ENCODE peak calls at places on chromosomes 16 and 17, in five cellular contexts. One of them, this sample, is unnamed.

GRCh38 chr17:36641331-36641876 is 40.0 kb downstream of the MRM1 start:
- DNase-seq in lung: no peak
- DNase-seq in HFFc6: no peak
- DNase-seq in CD8-positive, alpha-beta T cell: no peak
- DNase-seq in GOT3: no peak
- DNase-seq in this sample: no peak

GRCh38 chr16:27123795-27124194 is 57.1 kb downstream of the C16orf82 start:
- DNase-seq in HFFc6: no peak
- DNase-seq in CD8-positive, alpha-beta T cell: no peak
- DNase-seq in GOT3: no peak
- DNase-seq in lung: no peak
- DNase-seq in this sample: no peak

GRCh38 chr16:1678500-1679098 is 520 bp downstream of the JPT2 start:
- DNase-seq in lung: peak; percentile 38
- DNase-seq in GOT3: no peak
- DNase-seq in HFFc6: peak; percentile 18
- DNase-seq in CD8-positive, alpha-beta T cell: peak; percentile 63
- DNase-seq in this sample: peak; percentile 68

GRCh38 chr16:31365131-31365865 is 10.3 kb downstream of the ITGAX start:
- DNase-seq in lung: no peak
- DNase-seq in CD8-positive, alpha-beta T cell: no peak
- DNase-seq in HFFc6: no peak
- DNase-seq in GOT3: no peak
- DNase-seq in this sample: no peak

GRCh38 chr16:87924041-87924851 is 12.1 kb downstream of the CA5A start:
- DNase-seq in lung: no peak
- DNase-seq in GOT3: no peak
- DNase-seq in HFFc6: no peak
- DNase-seq in CD8-positive, alpha-beta T cell: no peak
- DNase-seq in this sample: no peak

GRCh38 chr16:50991006-50991405 is 160.1 kb downstream of the SALL1 start:
- DNase-seq in HFFc6: no peak
- DNase-seq in CD8-positive, alpha-beta T cell: no peak
- DNase-seq in GOT3: no peak
- DNase-seq in lung: no peak
- DNase-seq in this sample: no peak

GRCh38 chr17:48756816-48757215 is 28.3 kb upstream of the HOXB13 start:
- DNase-seq in HFFc6: no peak
- DNase-seq in CD8-positive, alpha-beta T cell: no peak
- DNase-seq in lung: no peak
- DNase-seq in GOT3: no peak
- DNase-seq in this sample: no peak

GRCh38 chr16:10988879-10989278 is 44.5 kb downstream of the CLEC16A start:
- DNase-seq in lung: no peak
- DNase-seq in GOT3: no peak
- DNase-seq in HFFc6: no peak
- DNase-seq in CD8-positive, alpha-beta T cell: no peak
- DNase-seq in this sample: no peak

GRCh38 chr17:41492351-41492750 is 2.6 kb upstream of the KRT36 start:
- DNase-seq in lung: no peak
- DNase-seq in HFFc6: no peak
- DNase-seq in GOT3: no peak
- DNase-seq in CD8-positive, alpha-beta T cell: no peak
- DNase-seq in this sample: no peak

GRCh38 chr16:86403056-86403455 is 107.3 kb upstream of the FOXF1 start:
- DNase-seq in CD8-positive, alpha-beta T cell: no peak
- DNase-seq in GOT3: no peak
- DNase-seq in lung: no peak
- DNase-seq in HFFc6: no peak
- DNase-seq in this sample: no peak

GRCh38 chr16:48385272-48385953 is at the start of gene SIAH1:
- DNase-seq in lung: peak; percentile 81
- DNase-seq in GOT3: peak; percentile 77
- DNase-seq in CD8-positive, alpha-beta T cell: peak; percentile 83
- DNase-seq in HFFc6: peak; percentile 46
- DNase-seq in this sample: peak; percentile 91

GRCh38 chr17:74646231-74646630 is 22.7 kb upstream of the CD300E start:
- DNase-seq in CD8-positive, alpha-beta T cell: no peak
- DNase-seq in GOT3: no peak
- DNase-seq in lung: no peak
- DNase-seq in HFFc6: no peak
- DNase-seq in this sample: no peak

This sample was measured in left lobe of liver.